ENCODE peak calls at places on chromosomes 13 and 19, in eight cellular contexts. W is BE2C; N is AG09319; R is progenitor cell of endocrine pancreas; P is Peyer's patch; G is CD4-positive, alpha-beta T cell; T is IMR-90; V is A673. E is an unnamed sample.

GRCh38 chr13:31885994-31886393 is 145.6 kb upstream of the FRY start:
- DNase-seq in P (no peak), V (peak; percentile 10), R (no peak), G (no peak), T (peak; percentile 4), N (no peak), W (peak; percentile 79), E (peak; percentile 71)

GRCh38 chr19:16627194-16627927 is 643 bp downstream of the MED26 start:
- DNase-seq in P (peak; percentile 56), R (no peak), G (peak; percentile 2), V (peak; percentile 29), W (no peak), T (no peak), N (no peak), E (no peak)

GRCh38 chr19:3968556-3969434 is 2.1 kb downstream of the DAPK3 start:
- DNase-seq in T (peak; percentile 100), G (no peak), R (peak; percentile 71), P (peak; percentile 84), N (peak; percentile 99), V (peak; percentile 99), W (peak; percentile 90), E (peak; percentile 98)

GRCh38 chr19:12668937-12669271 is 2.3 kb downstream of the WDR83 start:
- DNase-seq in R (no peak), P (peak; percentile 73), G (peak; percentile 52), T (peak; percentile 65), V (peak; percentile 50), N (peak; percentile 15), W (no peak), E (peak; percentile 60)

GRCh38 chr13:89900104-89900760 is 1447.3 kb upstream of the MIR17HG start:
- DNase-seq in G (no peak), V (no peak), N (no peak), T (no peak), P (no peak), R (no peak), W (no peak), E (peak; percentile 25)

GRCh38 chr13:43023244-43023931 is at the start of gene DNAJC15:
- DNase-seq in V (peak; percentile 35), G (peak; percentile 55), P (peak; percentile 93), W (no peak), N (no peak), R (peak; percentile 66), T (peak; percentile 83), E (peak; percentile 87)

GRCh38 chr19:3730457-3730958 is 22.3 kb downstream of the TJP3 start:
- DNase-seq in N (no peak), R (no peak), G (no peak), T (no peak), W (no peak), P (no peak), V (no peak), E (no peak)

GRCh38 chr13:47594833-47595232 is 406.2 kb downstream of the SUCLA2 start:
- DNase-seq in N (no peak), P (no peak), G (no peak), T (peak; percentile 1), R (no peak), V (no peak), W (no peak), E (peak; percentile 38)

GRCh38 chr13:53778937-53779336 is 750.3 kb downstream of the OLFM4 start:
- DNase-seq in T (no peak), R (no peak), V (peak; percentile 1), W (no peak), N (no peak), G (no peak), P (no peak), E (no peak)

GRCh38 chr13:90938848-90939247 is 408.6 kb upstream of the MIR17HG start:
- DNase-seq in T (no peak), G (no peak), P (no peak), W (no peak), R (no peak), N (no peak), V (no peak), E (no peak)

GRCh38 chr19:54160182-54160811 is 776 bp upstream of the LENG1 start:
- DNase-seq in N (no peak), R (no peak), P (no peak), T (peak; percentile 57), V (peak; percentile 26), G (no peak), W (no peak), E (peak; percentile 43)

GRCh38 chr13:23730251-23730650 is 158.9 kb downstream of the MIPEP start:
- DNase-seq in V (no peak), W (no peak), P (no peak), R (no peak), N (no peak), T (no peak), G (no peak), E (no peak)

GRCh38 chr13:57739791-57740190 is 108.2 kb downstream of the PCDH17 start:
- DNase-seq in P (no peak), W (no peak), R (no peak), N (no peak), V (peak; percentile 6), G (no peak), T (no peak), E (no peak)

GRCh38 chr13:74132768-74133656 is 1.2 kb downstream of the KLF12 start:
- DNase-seq in V (peak; percentile 47), R (no peak), P (peak; percentile 66), N (no peak), W (peak; percentile 27), T (peak; percentile 50), G (peak; percentile 32), E (no peak)

GRCh38 chr19:50148528-50148927 is 14.6 kb downstream of the IZUMO2 start:
- DNase-seq in P (no peak), V (no peak), T (no peak), R (no peak), G (no peak), N (no peak), W (no peak), E (no peak)

GRCh38 chr19:50152578-50152977 is 10.5 kb downstream of the IZUMO2 start:
- DNase-seq in R (no peak), T (no peak), P (no peak), W (no peak), G (no peak), N (no peak), V (no peak), E (no peak)

GRCh38 chr19:50147462-50148423 is 15.3 kb downstream of the IZUMO2 start:
- DNase-seq in V (peak; percentile 93), T (peak; percentile 92), R (peak; percentile 63), N (peak; percentile 82), W (peak; percentile 88), P (peak; percentile 92), G (peak; percentile 64), E (peak; percentile 97)
- TF ChIP-seq CTCF in V (peak; percentile 84), T (peak; percentile 38), R (peak; percentile 58), N (peak; percentile 50), W (peak; percentile 81), P (no peak), G (peak; percentile 53), E (peak; percentile 48)

GRCh38 chr19:7161292-7161691 is 91.8 kb downstream of the ZNF557 start:
- DNase-seq in W (no peak), T (no peak), P (no peak), V (no peak), G (no peak), R (no peak), N (no peak), E (no peak)
- TF ChIP-seq CTCF in W (no peak), T (no peak), P (no peak), V (no peak), G (no peak), R (no peak), N (no peak), E (no peak)

GRCh38 chr13:63364159-63364558 is 1948.5 kb upstream of the PCDH20 start:
- DNase-seq in V (no peak), G (no peak), T (no peak), W (no peak), P (no peak), N (no peak), R (no peak), E (no peak)
- TF ChIP-seq CTCF in V (no peak), G (no peak), T (no peak), W (no peak), P (no peak), N (no peak), R (no peak), E (no peak)

DNA sequence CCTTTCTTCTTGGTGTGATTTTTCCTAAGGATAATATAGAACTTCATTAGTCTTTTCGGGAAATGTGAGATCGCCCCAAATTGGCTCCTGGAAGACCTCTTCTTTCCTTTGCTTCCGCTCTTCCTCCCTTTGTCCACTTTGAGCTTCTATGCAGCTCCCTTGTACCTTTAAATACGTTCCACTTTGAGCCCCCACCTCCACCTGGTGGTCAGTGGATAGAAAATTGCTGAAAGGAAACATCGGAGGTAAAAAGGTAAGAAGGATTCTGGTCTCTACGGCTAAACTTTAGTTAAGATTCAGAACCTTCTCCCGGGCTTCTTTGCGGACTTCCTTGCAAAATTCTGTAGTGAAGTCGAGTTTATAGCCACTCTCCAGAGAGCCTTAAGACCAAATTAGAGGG is 55.0 kb upstream of the TM9SF2 start:
- DNase-seq in W (no peak), T (no peak), R (no peak), P (no peak), N (no peak), V (no peak), G (no peak), E (no peak)
- TF ChIP-seq CTCF in W (peak; percentile 35), T (no peak), R (peak; percentile 42), P (no peak), N (no peak), V (peak; percentile 13), G (no peak), E (no peak)

GRCh38 chr13:60788156-60788829 is 391.3 kb downstream of the TDRD3 start:
- DNase-seq in V (peak; percentile 37), R (no peak), N (no peak), P (no peak), W (no peak), G (no peak), T (no peak), E (peak; percentile 2)

GRCh38 chr13:60787083-60787482 is 390.1 kb downstream of the TDRD3 start:
- DNase-seq in T (no peak), R (no peak), P (no peak), N (no peak), V (peak; percentile 7), W (no peak), G (no peak), E (no peak)

GRCh38 chr13:60795219-60795618 is 398.2 kb downstream of the TDRD3 start:
- DNase-seq in R (no peak), G (no peak), N (no peak), P (no peak), V (no peak), W (no peak), T (no peak), E (no peak)

GRCh38 chr13:60790620-60791019 is 393.6 kb downstream of the TDRD3 start:
- DNase-seq in P (no peak), V (no peak), R (no peak), W (no peak), T (no peak), G (no peak), N (no peak), E (no peak)
- TF ChIP-seq CTCF in P (no peak), V (no peak), R (no peak), W (no peak), T (no peak), G (no peak), N (no peak), E (no peak)